ENCODE peak calls at places on chromosomes 7 and 10, in four cellular contexts. Z, H, T and I are unnamed samples.

GRCh38 chr7:121286186-121286585 is 42.6 kb upstream of the WNT16 start:
- DNase-seq in Z (no peak), H (no peak), T (no peak), I (no peak)

GRCh38 chr7:149302222-149302621 is 40.2 kb downstream of the ZNF783 start:
- DNase-seq in Z (no peak), H (no peak), T (no peak), I (no peak)

GRCh38 chr10:42785759-42786158 is 3.2 kb downstream of the BMS1 start:
- DNase-seq in Z (no peak), H (no peak), T (no peak), I (no peak)

GRCh38 chr10:124477614-124478363 is 16.2 kb downstream of the LHPP start:
- DNase-seq in Z (no peak), H (no peak), T (no peak), I (no peak)

GRCh38 chr7:108503112-108504026 is 22.6 kb downstream of the PNPLA8 start:
- DNase-seq in Z (no peak), H (no peak), T (peak), I (peak)

GRCh38 chr10:50629495-50630122 is 5.9 kb upstream of the SGMS1 start:
- DNase-seq in Z (no peak), H (no peak), T (no peak), I (no peak)

GRCh38 chr10:28891058-28891713 is 213.9 kb downstream of the BAMBI start:
- DNase-seq in Z (no peak), H (no peak), T (no peak), I (no peak)

GRCh38 chr10:125064681-125065492 is 95.5 kb downstream of the CTBP2 start:
- DNase-seq in Z (peak), H (no peak), T (peak), I (peak)

GRCh38 chr10:114548662-114549061 is 109.4 kb downstream of the ABLIM1 start:
- DNase-seq in Z (no peak), H (no peak), T (no peak), I (peak)

GRCh38 chr10:24968349-24968748 is 15.9 kb upstream of the PRTFDC1 start:
- DNase-seq in Z (no peak), H (no peak), T (no peak), I (no peak)

GRCh38 chr10:63723741-63724140 is 202.5 kb downstream of the REEP3 start:
- DNase-seq in Z (no peak), H (no peak), T (no peak), I (no peak)

GRCh38 chr10:8365935-8366911 is 311.7 kb downstream of the GATA3 start:
- DNase-seq in Z (peak), H (no peak), T (no peak), I (peak)

GRCh38 chr10:6729071-6729773 is 149.1 kb upstream of the PRKCQ start:
- DNase-seq in Z (no peak), H (no peak), T (no peak), I (no peak)

GRCh38 chr10:18658301-18658991 is 785 bp upstream of the ARL5B start:
- DNase-seq in Z (no peak), H (no peak), T (no peak), I (peak)

GRCh38 chr10:8278099-8278498 is 223.6 kb downstream of the GATA3 start:
- DNase-seq in Z (no peak), H (no peak), T (no peak), I (no peak)

GRCh38 chr10:12073526-12073925 is 4.8 kb downstream of the DHTKD1 start:
- DNase-seq in Z (no peak), H (no peak), T (no peak), I (no peak)

GRCh38 chr7:44956157-44956766 is 22.6 kb downstream of the MYO1G start:
- DNase-seq in Z (no peak), H (no peak), T (no peak), I (no peak)

GRCh38 chr7:24290004-24290641 is 6.1 kb downstream of the NPY start:
- DNase-seq in Z (no peak), H (no peak), T (peak), I (peak)

GRCh38 chr10:28858641-28859040 is 181.3 kb downstream of the BAMBI start:
- DNase-seq in Z (no peak), H (no peak), T (no peak), I (no peak)

GRCh38 chr7:120873367-120873766 is 15.4 kb upstream of the TSPAN12 start:
- DNase-seq in Z (no peak), H (no peak), T (no peak), I (no peak)

GRCh38 chr7:107414198-107414597 is 55.7 kb upstream of the GPR22 start:
- DNase-seq in Z (no peak), H (no peak), T (no peak), I (no peak)

GRCh38 chr7:51228386-51228958 is 88.1 kb downstream of the COBL start:
- DNase-seq in Z (no peak), H (no peak), T (no peak), I (no peak)
- H3K4me3 ChIP-seq in Z (no peak), H (peak), T (no peak), I (no peak)

GRCh38 chr10:43885842-43886241 is 237.2 kb upstream of the ZNF32 start:
- DNase-seq in Z (no peak), H (no peak), T (no peak), I (peak)
- TF ChIP-seq CTCF in Z (no peak), H (no peak), T (peak), I (peak)

GRCh38 chr7:516216-516605 is 3.4 kb downstream of the PDGFA start:
- DNase-seq in Z (no peak), H (no peak), T (no peak), I (no peak)
- H3K4me3 ChIP-seq in Z (no peak), H (peak), T (no peak), I (no peak)

GRCh38 chr7:133140994-133141595 is 59.2 kb upstream of the CHCHD3 start:
- DNase-seq in Z (no peak), H (no peak), T (no peak), I (no peak)

GRCh38 chr7:133135451-133135850 is 53.6 kb upstream of the CHCHD3 start:
- DNase-seq in Z (no peak), H (no peak), T (no peak), I (no peak)

GRCh38 chr7:133134810-133135209 is 52.9 kb upstream of the CHCHD3 start:
- DNase-seq in Z (no peak), H (no peak), T (no peak), I (no peak)

DNA sequence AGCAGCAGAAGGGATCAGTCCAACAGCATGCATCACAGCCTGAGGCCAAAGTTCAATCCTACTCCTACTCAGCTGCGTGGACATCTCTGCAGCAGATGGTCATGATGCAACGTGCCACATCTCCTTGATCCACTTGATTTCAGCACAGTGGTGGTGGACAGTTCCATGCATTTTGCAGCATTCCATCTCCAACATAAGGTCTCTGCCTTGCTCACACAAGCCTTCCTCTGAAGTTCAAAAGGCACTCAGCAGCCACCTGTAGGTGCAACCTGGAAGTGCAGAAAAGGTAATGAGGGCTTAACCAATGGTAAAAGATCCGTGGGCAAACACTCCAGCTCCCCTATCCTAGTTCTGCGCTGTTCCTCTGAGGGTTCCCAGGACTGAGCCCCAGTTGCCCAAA is 57.5 kb upstream of the CHCHD3 start:
- DNase-seq in Z (no peak), H (no peak), T (no peak), I (peak)
- TF ChIP-seq CTCF in Z (no peak), H (no peak), T (peak), I (peak)

GRCh38 chr10:72085864-72086465 is 2.4 kb downstream of the SPOCK2 start:
- DNase-seq in Z (no peak), H (no peak), T (no peak), I (no peak)
- H3K4me3 ChIP-seq in Z (peak), H (peak), T (no peak), I (no peak)

GRCh38 chr7:2148189-2148588 is 84.6 kb downstream of the MAD1L1 start:
- DNase-seq in Z (no peak), H (no peak), T (no peak), I (no peak)
- TF ChIP-seq CTCF in Z (no peak), H (no peak), T (no peak), I (peak)

DNA sequence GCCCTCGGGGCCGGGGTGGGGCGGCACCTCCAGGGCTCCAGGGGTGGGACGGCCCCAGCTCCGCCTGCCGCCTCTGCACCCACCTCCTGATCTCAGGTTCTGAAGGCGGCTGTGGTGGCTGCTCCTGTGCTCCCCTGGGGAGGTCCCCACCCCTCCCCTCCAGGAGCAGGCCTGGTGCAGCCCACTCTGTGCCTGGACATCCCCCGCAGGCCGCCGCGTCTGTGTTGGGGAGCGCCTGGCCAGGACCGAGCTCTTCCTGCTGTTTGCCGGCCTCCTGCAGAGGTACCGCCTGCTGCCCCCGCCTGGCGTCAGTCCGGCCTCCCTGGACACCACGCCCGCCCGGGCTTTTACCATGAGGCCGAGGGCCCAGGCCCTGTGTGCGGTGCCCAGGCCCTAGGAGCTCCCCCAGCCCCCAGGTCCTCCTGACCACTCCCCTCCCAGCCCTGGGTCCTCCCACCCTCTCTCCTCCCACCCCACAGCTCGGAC is 5.5 kb downstream of the CYP2W1 start:
- DNase-seq in Z (no peak), H (no peak), T (no peak), I (no peak)
- H3K4me3 ChIP-seq in Z (no peak), H (no peak), T (no peak), I (no peak)

GRCh38 chr7:30510124-30511074 is 5.8 kb upstream of the GGCT start:
- DNase-seq in Z (peak), H (peak), T (no peak), I (peak)
- TF ChIP-seq CTCF in Z (peak), H (peak), T (peak), I (peak)